ENCODE peak calls at places on chromosome 1, in five cellular contexts. V, U, S, G and H are unnamed samples. For H3K4me1, the result is how much of the 10 kb centered on the place peaks cover.

GRCh38 chr1:58412071-58412580 is 134.4 kb downstream of the OMA1 start:
- DNase-seq in V (no peak), U (no peak), S (no peak), G (peak), H (no peak)

GRCh38 chr1:66637146-66637545 is 103.2 kb downstream of the SGIP1 start:
- DNase-seq in V (no peak), U (no peak), S (no peak), G (no peak), H (no peak)

GRCh38 chr1:2322593-2323295 is 68.6 kb downstream of the MORN1 start:
- DNase-seq in V (no peak), U (no peak), S (peak), G (no peak), H (no peak)

GRCh38 chr1:110780600-110781484 is 92.1 kb upstream of the CD53 start:
- DNase-seq in V (no peak), U (peak), S (peak), G (peak), H (peak)

GRCh38 chr1:176102700-176103244 is 104.3 kb downstream of the COP1 start:
- DNase-seq in V (no peak), U (no peak), S (no peak), G (no peak), H (no peak)

GRCh38 chr1:223742861-223743517 is 30.6 kb downstream of the CAPN2 start:
- DNase-seq in V (no peak), U (no peak), S (no peak), G (no peak), H (no peak)

GRCh38 chr1:202242080-202242419 is 48.5 kb downstream of the LGR6 start:
- DNase-seq in V (no peak), U (no peak), S (no peak), G (no peak), H (no peak)

GRCh38 chr1:214296860-214297699 is 16.1 kb downstream of the SMYD2 start:
- DNase-seq in V (no peak), U (peak), S (no peak), G (peak), H (no peak)

GRCh38 chr1:198529414-198529813 is 11.1 kb downstream of the ATP6V1G3 start:
- DNase-seq in V (no peak), U (no peak), S (no peak), G (peak), H (no peak)

GRCh38 chr1:204611036-204611435 is 74.5 kb downstream of the LRRN2 start:
- DNase-seq in V (no peak), U (no peak), S (no peak), G (no peak), H (no peak)

GRCh38 chr1:53133261-53134041 is 9.0 kb downstream of the SLC1A7 start:
- DNase-seq in V (no peak), U (no peak), S (peak), G (no peak), H (no peak)

DNA sequence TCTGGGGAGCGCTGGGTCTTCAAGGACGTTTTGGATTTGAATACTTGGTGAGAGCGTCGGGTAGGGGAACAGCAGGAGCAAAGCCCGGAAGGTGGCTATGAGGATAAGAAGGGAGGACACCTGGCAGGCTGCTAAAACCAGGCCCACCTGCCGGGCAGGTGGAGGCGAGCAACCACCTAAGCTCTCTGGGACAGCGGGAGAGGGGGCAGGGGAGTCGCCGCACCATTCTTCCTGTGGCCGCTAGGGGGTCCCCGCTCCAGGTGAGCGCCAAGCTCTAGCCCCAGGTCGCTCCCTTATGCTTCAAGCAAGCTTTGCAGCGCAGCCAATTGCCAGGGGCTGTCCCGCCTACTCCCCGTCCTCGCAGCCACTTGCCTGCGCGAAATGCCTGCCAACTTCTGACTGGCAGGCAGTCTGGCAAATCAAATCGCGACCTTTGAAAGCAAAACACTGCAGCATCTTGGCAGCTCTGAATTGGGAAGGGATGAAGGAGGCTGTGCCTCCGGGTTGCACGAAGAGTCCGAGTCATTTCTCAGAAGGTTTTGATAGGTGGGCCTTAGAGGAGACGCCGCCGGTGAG is at the start of gene NIPAL3:
- DNase-seq in V (peak), U (peak), S (peak), G (peak), H (peak)
- H3K4me1 ChIP-seq in V (under half), U (under half), S (under half), G (under half), H (under half)

GRCh38 chr1:209884249-209884648 is 53.8 kb upstream of the SYT14 start:
- DNase-seq in V (no peak), U (no peak), S (no peak), G (peak), H (no peak)

GRCh38 chr1:209883341-209883971 is 54.6 kb upstream of the SYT14 start:
- DNase-seq in V (no peak), U (no peak), S (no peak), G (peak), H (no peak)

GRCh38 chr1:209884665-209885117 is 53.3 kb upstream of the SYT14 start:
- DNase-seq in V (peak), U (no peak), S (peak), G (peak), H (peak)

GRCh38 chr1:209885403-209886218 is 52.4 kb upstream of the SYT14 start:
- DNase-seq in V (no peak), U (no peak), S (no peak), G (no peak), H (no peak)

GRCh38 chr1:209886219-209886536 is 51.8 kb upstream of the SYT14 start:
- DNase-seq in V (no peak), U (no peak), S (no peak), G (no peak), H (no peak)
- TF ChIP-seq CTCF in V (peak), U (no peak), S (no peak), G (no peak), H (no peak)

GRCh38 chr1:28173151-28173979 is 3.1 kb downstream of the PTAFR start:
- DNase-seq in V (no peak), U (peak), S (no peak), G (peak), H (no peak)

GRCh38 chr1:28172690-28173150 is 3.8 kb downstream of the PTAFR start:
- DNase-seq in V (no peak), U (peak), S (no peak), G (peak), H (peak)

GRCh38 chr1:28173980-28174297 is 2.6 kb downstream of the PTAFR start:
- DNase-seq in V (no peak), U (no peak), S (no peak), G (no peak), H (no peak)

GRCh38 chr1:28171246-28171645 is 5.2 kb downstream of the PTAFR start:
- DNase-seq in V (no peak), U (no peak), S (no peak), G (no peak), H (no peak)

GRCh38 chr1:28170036-28170596 is 6.4 kb downstream of the PTAFR start:
- DNase-seq in V (no peak), U (no peak), S (no peak), G (no peak), H (peak)
- H3K4me3 ChIP-seq in V (no peak), U (no peak), S (no peak), G (no peak), H (no peak)

DNA sequence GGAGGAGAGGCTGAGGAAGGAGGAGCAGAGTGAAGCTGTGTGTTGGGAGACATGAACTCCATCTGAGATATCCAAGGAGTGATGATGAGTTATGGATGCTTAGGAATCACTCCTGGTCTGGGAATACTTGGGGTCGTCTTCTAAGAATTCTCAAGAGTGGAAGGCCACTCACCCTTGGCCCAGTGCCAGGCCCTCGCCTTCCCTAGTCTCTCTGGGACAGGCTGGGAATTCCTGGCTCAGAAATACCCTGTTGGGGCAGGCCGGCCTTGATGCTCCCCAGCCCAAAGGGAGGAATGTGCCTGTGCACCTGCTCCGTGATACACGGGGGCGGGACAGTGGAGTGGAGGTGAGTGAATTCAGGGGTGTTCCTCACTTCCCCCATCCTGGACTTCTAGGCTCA is 12.6 kb upstream of the LMNA start:
- DNase-seq in V (no peak), U (no peak), S (no peak), G (no peak), H (no peak)
- H3K4me1 ChIP-seq in V (under half), U (under half), S (under half), G (under half), H (under half)

DNA sequence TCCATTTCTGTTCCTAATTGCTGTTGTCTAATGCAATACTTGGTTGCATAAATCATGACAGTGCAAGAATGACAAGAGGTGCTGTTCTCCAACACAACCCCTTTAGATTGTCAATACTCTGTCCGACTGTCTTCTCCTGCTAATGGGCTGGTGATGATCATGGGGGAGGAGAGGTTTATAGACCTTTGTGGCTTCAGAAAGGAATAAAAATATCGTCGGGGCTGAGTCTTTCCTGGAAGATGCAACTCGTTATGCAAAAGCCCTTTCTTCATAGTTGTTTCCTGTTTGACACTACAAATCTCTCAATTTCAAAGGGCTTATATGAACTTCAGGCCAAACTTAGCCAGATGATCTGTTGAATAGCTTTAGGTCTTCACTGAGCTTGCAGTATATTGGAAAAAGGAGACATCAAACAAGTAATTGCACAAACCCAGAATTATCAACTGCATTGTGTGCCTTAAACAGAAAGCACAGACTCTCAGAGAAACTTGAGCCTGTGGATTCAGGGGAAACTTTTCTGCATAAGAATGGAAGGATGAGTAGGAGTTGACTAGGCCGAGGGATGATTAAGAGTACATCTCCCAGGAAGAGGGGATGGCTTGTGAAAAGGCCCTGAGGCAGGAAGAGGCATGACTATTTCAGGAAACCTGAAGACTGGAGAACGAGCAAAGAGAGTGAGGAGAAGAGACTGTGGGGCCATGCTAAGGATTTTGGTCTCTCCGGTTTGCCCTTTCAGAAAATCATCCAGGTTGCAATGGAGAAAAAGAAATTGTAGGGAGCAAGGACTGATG is 107.6 kb downstream of the TSEN15 start:
- DNase-seq in V (no peak), U (no peak), S (no peak), G (no peak), H (no peak)
- TF ChIP-seq CTCF in V (no peak), U (no peak), S (no peak), G (no peak), H (no peak)

DNA sequence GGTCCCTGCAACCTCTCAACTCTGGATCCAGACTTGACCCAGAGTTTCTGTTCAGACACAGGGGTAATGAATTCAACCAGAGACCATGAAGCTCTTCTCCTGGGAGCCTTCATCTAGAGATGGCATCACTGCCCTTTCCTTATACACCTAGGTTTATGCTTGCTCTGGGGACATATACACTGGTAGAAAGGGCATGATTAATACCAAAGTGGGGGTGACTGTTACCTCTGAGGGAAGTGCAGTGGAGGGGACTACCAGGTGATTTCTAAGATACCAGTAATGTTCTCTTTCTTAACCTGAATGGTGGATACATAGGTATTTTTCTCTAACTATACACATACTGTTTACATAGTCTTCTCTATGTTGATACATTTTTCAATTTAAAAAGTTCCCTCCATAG is 48.4 kb downstream of the JAK1 start:
- DNase-seq in V (no peak), U (no peak), S (no peak), G (no peak), H (no peak)
- H3K4me3 ChIP-seq in V (no peak), U (no peak), S (no peak), G (no peak), H (no peak)

DNA sequence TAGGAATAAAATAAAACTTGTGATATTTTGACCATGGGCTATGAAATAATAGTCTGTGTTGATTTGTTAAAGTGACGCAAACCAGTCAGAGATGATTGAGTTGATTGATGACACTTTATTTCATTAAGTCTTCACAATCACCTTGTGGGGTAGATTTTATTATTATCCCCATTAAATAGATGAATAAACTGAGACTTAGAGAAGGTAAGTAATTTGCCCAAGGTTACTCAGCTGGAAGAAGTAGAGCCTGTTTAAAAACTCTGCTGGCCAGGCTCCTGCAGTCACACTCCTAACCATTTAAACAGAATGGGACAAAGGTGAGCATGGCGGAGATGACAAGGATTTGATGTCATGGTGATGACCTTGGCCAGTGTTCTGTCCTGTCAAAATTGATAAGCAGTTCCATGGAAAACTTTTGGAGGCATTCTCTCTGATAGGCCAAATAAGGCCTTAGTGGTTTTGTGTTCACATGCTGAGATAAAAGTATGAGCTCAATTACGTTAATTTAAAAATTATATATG is 22.7 kb upstream of the MCOLN3 start:
- DNase-seq in V (no peak), U (no peak), S (no peak), G (no peak), H (no peak)
- H3K4me1 ChIP-seq in V (under half), U (under half), S (under half), G (under half), H (under half)

DNA sequence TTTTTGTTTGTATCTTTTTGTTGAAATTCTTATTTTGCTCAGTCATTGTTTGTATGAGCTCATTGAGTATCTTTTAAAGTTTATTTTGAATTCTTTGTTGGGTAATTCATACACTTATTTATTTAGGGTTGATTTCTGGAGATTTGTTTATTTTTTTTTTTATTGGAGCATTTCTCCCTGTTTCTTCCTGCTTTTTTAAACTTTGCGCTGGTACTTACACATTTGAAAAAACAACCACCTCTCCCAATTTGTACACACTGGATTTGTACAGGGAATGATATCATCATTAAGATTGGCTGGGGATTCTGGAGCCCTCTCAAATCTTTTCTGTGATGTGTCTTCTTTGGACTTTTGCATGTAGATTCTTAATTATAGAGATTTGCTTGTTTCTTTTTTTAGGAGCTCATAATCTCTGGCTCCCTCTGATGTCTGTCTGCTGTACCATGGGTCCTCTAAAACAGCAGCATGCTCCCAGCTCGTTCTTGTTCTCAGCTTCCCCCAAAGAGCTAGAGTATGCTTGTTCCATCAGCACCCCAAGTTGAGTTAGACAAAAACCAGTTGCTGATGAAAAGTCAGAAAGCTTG is 310.7 kb downstream of the DUSP10 start:
- DNase-seq in V (no peak), U (peak), S (no peak), G (peak), H (no peak)
- TF ChIP-seq CTCF in V (peak), U (no peak), S (no peak), G (peak), H (no peak)

GRCh38 chr1:43621861-43622260 is 28.1 kb upstream of the KDM4A start:
- DNase-seq in V (no peak), U (no peak), S (no peak), G (no peak), H (no peak)
- H3K4me3 ChIP-seq in V (no peak), U (no peak), S (no peak), G (no peak), H (no peak)

GRCh38 chr1:108893141-108893530 is 16.4 kb downstream of the GPSM2 start:
- DNase-seq in V (no peak), U (no peak), S (no peak), G (no peak), H (no peak)
- H3K4me1 ChIP-seq in V (under half), U (under half), S (under half), G (under half), H (under half)